ENCODE peak calls at places on chromosomes 11 and 22, in six cellular contexts. One of them, this sample, is unnamed.

GRCh38 chr11:107042748-107043147 is 24.5 kb upstream of the GUCY1A2 start:
- DNase-seq in GM20000: no peak
- DNase-seq in stimulated activated CD8-positive, alpha-beta memory T cell treated with anti-CD3 and anti-CD28 coated beads, Interleukin-15, amount 100 ng/mL, for 24 hours: no peak
- DNase-seq in activated T-cell treated with anti-CD3 and anti-CD28 coated beads for 1 hour: no peak
- DNase-seq in retinal pigment epithelial cell: no peak
- DNase-seq in body of pancreas: no peak
- DNase-seq in this sample: no peak

GRCh38 chr11:20336056-20336455 is 27.5 kb upstream of the HTATIP2 start:
- DNase-seq in stimulated activated CD8-positive, alpha-beta memory T cell treated with anti-CD3 and anti-CD28 coated beads, Interleukin-15, amount 100 ng/mL, for 24 hours: no peak
- DNase-seq in activated T-cell treated with anti-CD3 and anti-CD28 coated beads for 1 hour: no peak
- DNase-seq in GM20000: no peak
- DNase-seq in retinal pigment epithelial cell: no peak
- DNase-seq in body of pancreas: no peak
- DNase-seq in this sample: no peak

GRCh38 chr11:119372260-119373058 is 9.0 kb downstream of the USP2 start:
- DNase-seq in GM20000: no peak
- DNase-seq in stimulated activated CD8-positive, alpha-beta memory T cell treated with anti-CD3 and anti-CD28 coated beads, Interleukin-15, amount 100 ng/mL, for 24 hours: no peak
- DNase-seq in retinal pigment epithelial cell: no peak
- DNase-seq in activated T-cell treated with anti-CD3 and anti-CD28 coated beads for 1 hour: no peak
- DNase-seq in body of pancreas: no peak
- DNase-seq in this sample: no peak

GRCh38 chr11:104997288-104997687 is 25.7 kb downstream of the CASP5 start:
- DNase-seq in GM20000: no peak
- DNase-seq in stimulated activated CD8-positive, alpha-beta memory T cell treated with anti-CD3 and anti-CD28 coated beads, Interleukin-15, amount 100 ng/mL, for 24 hours: no peak
- DNase-seq in body of pancreas: no peak
- DNase-seq in retinal pigment epithelial cell: no peak
- DNase-seq in activated T-cell treated with anti-CD3 and anti-CD28 coated beads for 1 hour: no peak
- DNase-seq in this sample: no peak

GRCh38 chr11:34558673-34559072 is 45.1 kb upstream of the ELF5 start:
- DNase-seq in body of pancreas: no peak
- DNase-seq in GM20000: no peak
- DNase-seq in retinal pigment epithelial cell: peak; percentile 63
- DNase-seq in stimulated activated CD8-positive, alpha-beta memory T cell treated with anti-CD3 and anti-CD28 coated beads, Interleukin-15, amount 100 ng/mL, for 24 hours: no peak
- DNase-seq in activated T-cell treated with anti-CD3 and anti-CD28 coated beads for 1 hour: no peak
- DNase-seq in this sample: no peak

GRCh38 chr11:117704416-117705150 is 92.4 kb downstream of the DSCAML1 start:
- DNase-seq in stimulated activated CD8-positive, alpha-beta memory T cell treated with anti-CD3 and anti-CD28 coated beads, Interleukin-15, amount 100 ng/mL, for 24 hours: no peak
- DNase-seq in activated T-cell treated with anti-CD3 and anti-CD28 coated beads for 1 hour: no peak
- DNase-seq in retinal pigment epithelial cell: no peak
- DNase-seq in GM20000: no peak
- DNase-seq in body of pancreas: peak; percentile 33
- DNase-seq in this sample: no peak

GRCh38 chr11:9280655-9281301 is 15.6 kb upstream of the DENND5A start:
- DNase-seq in activated T-cell treated with anti-CD3 and anti-CD28 coated beads for 1 hour: peak; percentile 28
- DNase-seq in retinal pigment epithelial cell: peak; percentile 43
- DNase-seq in stimulated activated CD8-positive, alpha-beta memory T cell treated with anti-CD3 and anti-CD28 coated beads, Interleukin-15, amount 100 ng/mL, for 24 hours: no peak
- DNase-seq in body of pancreas: peak; percentile 42
- DNase-seq in GM20000: peak; percentile 37
- DNase-seq in this sample: no peak

GRCh38 chr11:93199616-93200015 is 1.8 kb upstream of the SLC36A4 start:
- DNase-seq in activated T-cell treated with anti-CD3 and anti-CD28 coated beads for 1 hour: no peak
- DNase-seq in retinal pigment epithelial cell: no peak
- DNase-seq in body of pancreas: no peak
- DNase-seq in GM20000: no peak
- DNase-seq in stimulated activated CD8-positive, alpha-beta memory T cell treated with anti-CD3 and anti-CD28 coated beads, Interleukin-15, amount 100 ng/mL, for 24 hours: no peak
- DNase-seq in this sample: no peak

GRCh38 chr22:50070366-50070765 is 12.3 kb upstream of the TTLL8 start:
- DNase-seq in activated T-cell treated with anti-CD3 and anti-CD28 coated beads for 1 hour: no peak
- DNase-seq in retinal pigment epithelial cell: no peak
- DNase-seq in stimulated activated CD8-positive, alpha-beta memory T cell treated with anti-CD3 and anti-CD28 coated beads, Interleukin-15, amount 100 ng/mL, for 24 hours: no peak
- DNase-seq in body of pancreas: no peak
- DNase-seq in GM20000: no peak
- DNase-seq in this sample: no peak

GRCh38 chr11:93051181-93051580 is 81.7 kb downstream of the MTNR1B start:
- DNase-seq in body of pancreas: no peak
- DNase-seq in GM20000: no peak
- DNase-seq in activated T-cell treated with anti-CD3 and anti-CD28 coated beads for 1 hour: no peak
- DNase-seq in stimulated activated CD8-positive, alpha-beta memory T cell treated with anti-CD3 and anti-CD28 coated beads, Interleukin-15, amount 100 ng/mL, for 24 hours: no peak
- DNase-seq in retinal pigment epithelial cell: no peak
- DNase-seq in this sample: no peak

GRCh38 chr11:92554662-92555061 is 330.0 kb downstream of the FAT3 start:
- DNase-seq in retinal pigment epithelial cell: no peak
- DNase-seq in activated T-cell treated with anti-CD3 and anti-CD28 coated beads for 1 hour: no peak
- DNase-seq in stimulated activated CD8-positive, alpha-beta memory T cell treated with anti-CD3 and anti-CD28 coated beads, Interleukin-15, amount 100 ng/mL, for 24 hours: no peak
- DNase-seq in GM20000: no peak
- DNase-seq in body of pancreas: no peak
- DNase-seq in this sample: no peak

GRCh38 chr11:862028-862703 is 19.5 kb downstream of the TSPAN4 start:
- DNase-seq in GM20000: no peak
- DNase-seq in retinal pigment epithelial cell: no peak
- DNase-seq in body of pancreas: no peak
- DNase-seq in stimulated activated CD8-positive, alpha-beta memory T cell treated with anti-CD3 and anti-CD28 coated beads, Interleukin-15, amount 100 ng/mL, for 24 hours: no peak
- DNase-seq in activated T-cell treated with anti-CD3 and anti-CD28 coated beads for 1 hour: no peak
- DNase-seq in this sample: peak; percentile 60

GRCh38 chr22:50691521-50691920 is 18.9 kb downstream of the SHANK3 start:
- DNase-seq in GM20000: no peak
- DNase-seq in stimulated activated CD8-positive, alpha-beta memory T cell treated with anti-CD3 and anti-CD28 coated beads, Interleukin-15, amount 100 ng/mL, for 24 hours: no peak
- DNase-seq in retinal pigment epithelial cell: no peak
- DNase-seq in activated T-cell treated with anti-CD3 and anti-CD28 coated beads for 1 hour: no peak
- DNase-seq in body of pancreas: no peak
- DNase-seq in this sample: peak; percentile 56

GRCh38 chr11:69530278-69531070 is 49.0 kb downstream of the LINC01488 start:
- DNase-seq in activated T-cell treated with anti-CD3 and anti-CD28 coated beads for 1 hour: no peak
- DNase-seq in body of pancreas: peak; percentile 11
- DNase-seq in GM20000: no peak
- DNase-seq in retinal pigment epithelial cell: no peak
- DNase-seq in stimulated activated CD8-positive, alpha-beta memory T cell treated with anti-CD3 and anti-CD28 coated beads, Interleukin-15, amount 100 ng/mL, for 24 hours: no peak
- DNase-seq in this sample: peak; percentile 49

GRCh38 chr11:36235750-36236149 is 53.5 kb downstream of the COMMD9 start:
- DNase-seq in stimulated activated CD8-positive, alpha-beta memory T cell treated with anti-CD3 and anti-CD28 coated beads, Interleukin-15, amount 100 ng/mL, for 24 hours: no peak
- DNase-seq in GM20000: no peak
- DNase-seq in activated T-cell treated with anti-CD3 and anti-CD28 coated beads for 1 hour: no peak
- DNase-seq in body of pancreas: no peak
- DNase-seq in retinal pigment epithelial cell: no peak
- DNase-seq in this sample: no peak

GRCh38 chr11:1460396-1460795 is 26.2 kb downstream of the MOB2 start:
- DNase-seq in stimulated activated CD8-positive, alpha-beta memory T cell treated with anti-CD3 and anti-CD28 coated beads, Interleukin-15, amount 100 ng/mL, for 24 hours: no peak
- DNase-seq in GM20000: no peak
- DNase-seq in retinal pigment epithelial cell: no peak
- DNase-seq in body of pancreas: no peak
- DNase-seq in activated T-cell treated with anti-CD3 and anti-CD28 coated beads for 1 hour: no peak
- DNase-seq in this sample: no peak

GRCh38 chr22:22604326-22605073 is 39.9 kb upstream of the GGTLC2 start:
- DNase-seq in activated T-cell treated with anti-CD3 and anti-CD28 coated beads for 1 hour: no peak
- DNase-seq in stimulated activated CD8-positive, alpha-beta memory T cell treated with anti-CD3 and anti-CD28 coated beads, Interleukin-15, amount 100 ng/mL, for 24 hours: no peak
- DNase-seq in body of pancreas: no peak
- DNase-seq in GM20000: no peak
- DNase-seq in retinal pigment epithelial cell: no peak
- DNase-seq in this sample: no peak

GRCh38 chr22:40728731-40729189 is 49.5 kb downstream of the MCHR1 start:
- DNase-seq in GM20000: no peak
- DNase-seq in retinal pigment epithelial cell: peak; percentile 77
- DNase-seq in activated T-cell treated with anti-CD3 and anti-CD28 coated beads for 1 hour: peak; percentile 53
- DNase-seq in stimulated activated CD8-positive, alpha-beta memory T cell treated with anti-CD3 and anti-CD28 coated beads, Interleukin-15, amount 100 ng/mL, for 24 hours: no peak
- DNase-seq in body of pancreas: no peak
- DNase-seq in this sample: no peak

GRCh38 chr22:24816841-24817240 is 10.8 kb downstream of the SGSM1 start:
- DNase-seq in GM20000: no peak
- DNase-seq in retinal pigment epithelial cell: no peak
- DNase-seq in activated T-cell treated with anti-CD3 and anti-CD28 coated beads for 1 hour: no peak
- DNase-seq in stimulated activated CD8-positive, alpha-beta memory T cell treated with anti-CD3 and anti-CD28 coated beads, Interleukin-15, amount 100 ng/mL, for 24 hours: no peak
- DNase-seq in body of pancreas: no peak
- DNase-seq in this sample: no peak

GRCh38 chr11:47271961-47272661 is 2.2 kb downstream of the MADD start:
- DNase-seq in body of pancreas: peak; percentile 70
- DNase-seq in GM20000: peak; percentile 49
- DNase-seq in activated T-cell treated with anti-CD3 and anti-CD28 coated beads for 1 hour: no peak
- DNase-seq in retinal pigment epithelial cell: no peak
- DNase-seq in stimulated activated CD8-positive, alpha-beta memory T cell treated with anti-CD3 and anti-CD28 coated beads, Interleukin-15, amount 100 ng/mL, for 24 hours: no peak
- DNase-seq in this sample: no peak

GRCh38 chr22:24025475-24025874 is 14.4 kb downstream of the CABIN1 start:
- DNase-seq in retinal pigment epithelial cell: no peak
- DNase-seq in activated T-cell treated with anti-CD3 and anti-CD28 coated beads for 1 hour: no peak
- DNase-seq in stimulated activated CD8-positive, alpha-beta memory T cell treated with anti-CD3 and anti-CD28 coated beads, Interleukin-15, amount 100 ng/mL, for 24 hours: no peak
- DNase-seq in body of pancreas: no peak
- DNase-seq in GM20000: no peak
- DNase-seq in this sample: no peak

GRCh38 chr11:41116970-41117369 is 342.5 kb downstream of the LRRC4C start:
- DNase-seq in body of pancreas: no peak
- DNase-seq in stimulated activated CD8-positive, alpha-beta memory T cell treated with anti-CD3 and anti-CD28 coated beads, Interleukin-15, amount 100 ng/mL, for 24 hours: no peak
- DNase-seq in GM20000: no peak
- DNase-seq in retinal pigment epithelial cell: no peak
- DNase-seq in activated T-cell treated with anti-CD3 and anti-CD28 coated beads for 1 hour: no peak
- DNase-seq in this sample: no peak

GRCh38 chr11:85821636-85822035 is 10.7 kb upstream of the SYTL2 start:
- DNase-seq in stimulated activated CD8-positive, alpha-beta memory T cell treated with anti-CD3 and anti-CD28 coated beads, Interleukin-15, amount 100 ng/mL, for 24 hours: no peak
- DNase-seq in activated T-cell treated with anti-CD3 and anti-CD28 coated beads for 1 hour: no peak
- DNase-seq in body of pancreas: peak; percentile 52
- DNase-seq in retinal pigment epithelial cell: no peak
- DNase-seq in GM20000: no peak
- DNase-seq in this sample: no peak

GRCh38 chr11:95459268-95460040 is 228.5 kb upstream of the SESN3 start:
- DNase-seq in retinal pigment epithelial cell: peak; percentile 88
- DNase-seq in GM20000: no peak
- DNase-seq in body of pancreas: peak; percentile 54
- DNase-seq in stimulated activated CD8-positive, alpha-beta memory T cell treated with anti-CD3 and anti-CD28 coated beads, Interleukin-15, amount 100 ng/mL, for 24 hours: no peak
- DNase-seq in activated T-cell treated with anti-CD3 and anti-CD28 coated beads for 1 hour: no peak
- DNase-seq in this sample: no peak

GRCh38 chr11:9025101-9025850 is 21.5 kb upstream of the NRIP3 start:
- DNase-seq in activated T-cell treated with anti-CD3 and anti-CD28 coated beads for 1 hour: no peak
- DNase-seq in body of pancreas: no peak
- DNase-seq in retinal pigment epithelial cell: no peak
- DNase-seq in GM20000: no peak
- DNase-seq in stimulated activated CD8-positive, alpha-beta memory T cell treated with anti-CD3 and anti-CD28 coated beads, Interleukin-15, amount 100 ng/mL, for 24 hours: no peak
- DNase-seq in this sample: no peak

GRCh38 chr11:81449588-81450155 is 1284.0 kb downstream of the FAM181B start:
- DNase-seq in retinal pigment epithelial cell: no peak
- DNase-seq in body of pancreas: no peak
- DNase-seq in GM20000: no peak
- DNase-seq in activated T-cell treated with anti-CD3 and anti-CD28 coated beads for 1 hour: no peak
- DNase-seq in stimulated activated CD8-positive, alpha-beta memory T cell treated with anti-CD3 and anti-CD28 coated beads, Interleukin-15, amount 100 ng/mL, for 24 hours: no peak
- DNase-seq in this sample: no peak

GRCh38 chr11:77503006-77503405 is 29.1 kb upstream of the PAK1 start:
- DNase-seq in activated T-cell treated with anti-CD3 and anti-CD28 coated beads for 1 hour: no peak
- DNase-seq in retinal pigment epithelial cell: no peak
- DNase-seq in stimulated activated CD8-positive, alpha-beta memory T cell treated with anti-CD3 and anti-CD28 coated beads, Interleukin-15, amount 100 ng/mL, for 24 hours: no peak
- DNase-seq in body of pancreas: no peak
- DNase-seq in GM20000: no peak
- DNase-seq in this sample: no peak

GRCh38 chr22:50371101-50371648 is 28.0 kb downstream of the PPP6R2 start:
- DNase-seq in retinal pigment epithelial cell: no peak
- DNase-seq in activated T-cell treated with anti-CD3 and anti-CD28 coated beads for 1 hour: no peak
- DNase-seq in GM20000: no peak
- DNase-seq in stimulated activated CD8-positive, alpha-beta memory T cell treated with anti-CD3 and anti-CD28 coated beads, Interleukin-15, amount 100 ng/mL, for 24 hours: no peak
- DNase-seq in body of pancreas: no peak
- DNase-seq in this sample: no peak

GRCh38 chr11:66467756-66468155 is 1.1 kb downstream of the PELI3 start:
- DNase-seq in stimulated activated CD8-positive, alpha-beta memory T cell treated with anti-CD3 and anti-CD28 coated beads, Interleukin-15, amount 100 ng/mL, for 24 hours: no peak
- DNase-seq in retinal pigment epithelial cell: no peak
- DNase-seq in body of pancreas: peak; percentile 58
- DNase-seq in activated T-cell treated with anti-CD3 and anti-CD28 coated beads for 1 hour: no peak
- DNase-seq in GM20000: no peak
- DNase-seq in this sample: no peak

GRCh38 chr11:69791266-69791665 is 16.1 kb upstream of the FGF4 start:
- DNase-seq in stimulated activated CD8-positive, alpha-beta memory T cell treated with anti-CD3 and anti-CD28 coated beads, Interleukin-15, amount 100 ng/mL, for 24 hours: no peak
- DNase-seq in activated T-cell treated with anti-CD3 and anti-CD28 coated beads for 1 hour: no peak
- DNase-seq in retinal pigment epithelial cell: peak; percentile 20
- DNase-seq in body of pancreas: no peak
- DNase-seq in GM20000: no peak
- DNase-seq in this sample: no peak

GRCh38 chr11:116108161-116108560 is 603.9 kb upstream of the CADM1 start:
- DNase-seq in retinal pigment epithelial cell: no peak
- DNase-seq in activated T-cell treated with anti-CD3 and anti-CD28 coated beads for 1 hour: no peak
- DNase-seq in stimulated activated CD8-positive, alpha-beta memory T cell treated with anti-CD3 and anti-CD28 coated beads, Interleukin-15, amount 100 ng/mL, for 24 hours: no peak
- DNase-seq in body of pancreas: no peak
- DNase-seq in GM20000: no peak
- DNase-seq in this sample: peak; percentile 10

GRCh38 chr11:58574851-58575250 is 805 bp downstream of the LPXN start:
- DNase-seq in activated T-cell treated with anti-CD3 and anti-CD28 coated beads for 1 hour: no peak
- DNase-seq in retinal pigment epithelial cell: no peak
- DNase-seq in body of pancreas: no peak
- DNase-seq in GM20000: no peak
- DNase-seq in stimulated activated CD8-positive, alpha-beta memory T cell treated with anti-CD3 and anti-CD28 coated beads, Interleukin-15, amount 100 ng/mL, for 24 hours: no peak
- DNase-seq in this sample: no peak

GRCh38 chr22:31846161-31847115 is 92.6 kb downstream of the DEPDC5 start:
- DNase-seq in GM20000: peak; percentile 34
- DNase-seq in body of pancreas: no peak
- DNase-seq in activated T-cell treated with anti-CD3 and anti-CD28 coated beads for 1 hour: no peak
- DNase-seq in retinal pigment epithelial cell: no peak
- DNase-seq in stimulated activated CD8-positive, alpha-beta memory T cell treated with anti-CD3 and anti-CD28 coated beads, Interleukin-15, amount 100 ng/mL, for 24 hours: no peak
- DNase-seq in this sample: no peak

GRCh38 chr11:19199766-19200165 is 2.0 kb downstream of the CSRP3 start:
- DNase-seq in activated T-cell treated with anti-CD3 and anti-CD28 coated beads for 1 hour: no peak
- DNase-seq in stimulated activated CD8-positive, alpha-beta memory T cell treated with anti-CD3 and anti-CD28 coated beads, Interleukin-15, amount 100 ng/mL, for 24 hours: no peak
- DNase-seq in GM20000: no peak
- DNase-seq in body of pancreas: no peak
- DNase-seq in retinal pigment epithelial cell: no peak
- DNase-seq in this sample: no peak

GRCh38 chr11:111299111-111300026 is 1.0 kb downstream of the POU2AF3 start:
- DNase-seq in body of pancreas: peak; percentile 78
- DNase-seq in retinal pigment epithelial cell: no peak
- DNase-seq in activated T-cell treated with anti-CD3 and anti-CD28 coated beads for 1 hour: no peak
- DNase-seq in stimulated activated CD8-positive, alpha-beta memory T cell treated with anti-CD3 and anti-CD28 coated beads, Interleukin-15, amount 100 ng/mL, for 24 hours: no peak
- DNase-seq in GM20000: peak; percentile 80
- DNase-seq in this sample: peak; percentile 91

GRCh38 chr11:128291043-128291442 is 296.3 kb downstream of the ETS1 start:
- DNase-seq in GM20000: no peak
- DNase-seq in retinal pigment epithelial cell: no peak
- DNase-seq in stimulated activated CD8-positive, alpha-beta memory T cell treated with anti-CD3 and anti-CD28 coated beads, Interleukin-15, amount 100 ng/mL, for 24 hours: no peak
- DNase-seq in activated T-cell treated with anti-CD3 and anti-CD28 coated beads for 1 hour: no peak
- DNase-seq in body of pancreas: no peak
- DNase-seq in this sample: no peak

GRCh38 chr22:21624120-21624879 is 5.5 kb downstream of the YDJC start:
- DNase-seq in activated T-cell treated with anti-CD3 and anti-CD28 coated beads for 1 hour: peak; percentile 45
- DNase-seq in body of pancreas: no peak
- DNase-seq in stimulated activated CD8-positive, alpha-beta memory T cell treated with anti-CD3 and anti-CD28 coated beads, Interleukin-15, amount 100 ng/mL, for 24 hours: no peak
- DNase-seq in GM20000: no peak
- DNase-seq in retinal pigment epithelial cell: no peak
- DNase-seq in this sample: peak; percentile 74

GRCh38 chr11:117470576-117470975 is 142.9 kb downstream of the CEP164 start:
- DNase-seq in body of pancreas: no peak
- DNase-seq in stimulated activated CD8-positive, alpha-beta memory T cell treated with anti-CD3 and anti-CD28 coated beads, Interleukin-15, amount 100 ng/mL, for 24 hours: no peak
- DNase-seq in activated T-cell treated with anti-CD3 and anti-CD28 coated beads for 1 hour: no peak
- DNase-seq in retinal pigment epithelial cell: no peak
- DNase-seq in GM20000: no peak
- DNase-seq in this sample: no peak

GRCh38 chr11:14007566-14007965 is 45.0 kb downstream of the SPON1 start:
- DNase-seq in retinal pigment epithelial cell: no peak
- DNase-seq in activated T-cell treated with anti-CD3 and anti-CD28 coated beads for 1 hour: no peak
- DNase-seq in GM20000: no peak
- DNase-seq in stimulated activated CD8-positive, alpha-beta memory T cell treated with anti-CD3 and anti-CD28 coated beads, Interleukin-15, amount 100 ng/mL, for 24 hours: no peak
- DNase-seq in body of pancreas: no peak
- DNase-seq in this sample: no peak